ENCODE peak calls at places on chromosomes 12 and 14, in eight cellular contexts. A is heart left ventricle, L is Calu3, F is coronary artery, Y is H1, B is endothelial cell, C is AG04450, S is GM12865. R is an unnamed sample.

GRCh38 chr12:75041481-75041880 is 168.2 kb downstream of the KCNC2 start:
- DNase-seq in F (no peak), A (no peak), L (no peak), B (no peak), S (no peak), Y (no peak), C (no peak), R (no peak)

GRCh38 chr14:89416002-89416995 is 734 bp downstream of the FOXN3 start:
- DNase-seq in C (peak), S (peak), B (peak), Y (peak), A (peak), F (peak), L (peak), R (peak)

GRCh38 chr12:48388938-48389337 is 38.2 kb upstream of the ZNF641 start:
- DNase-seq in L (no peak), Y (no peak), F (no peak), S (no peak), B (no peak), A (no peak), C (no peak), R (no peak)

GRCh38 chr12:662541-663292 is 528 bp downstream of the NINJ2 start:
- DNase-seq in S (no peak), Y (no peak), C (no peak), F (no peak), A (no peak), L (no peak), B (no peak), R (peak)

GRCh38 chr12:54535474-54535873 is 13.9 kb upstream of the PDE1B start:
- DNase-seq in A (no peak), C (no peak), Y (no peak), F (no peak), L (no peak), S (no peak), B (no peak), R (no peak)

GRCh38 chr14:33404054-33404453 is 465.4 kb downstream of the NPAS3 start:
- DNase-seq in C (no peak), B (no peak), A (no peak), S (no peak), Y (no peak), L (no peak), F (no peak), R (peak)

GRCh38 chr12:50925342-50925651 is 27.0 kb upstream of the HIGD1C start:
- DNase-seq in L (no peak), A (no peak), F (no peak), B (no peak), S (peak), C (no peak), Y (no peak), R (no peak)

GRCh38 chr14:89813485-89814080 is 140.9 kb downstream of the EFCAB11 start:
- DNase-seq in C (peak), A (no peak), Y (peak), B (no peak), S (no peak), F (no peak), L (no peak), R (peak)

GRCh38 chr12:122944588-122944987 is 21.7 kb downstream of the ABCB9 start:
- DNase-seq in Y (no peak), S (no peak), B (no peak), L (peak), F (no peak), C (no peak), A (no peak), R (peak)

GRCh38 chr12:108729612-108730336 is 1.5 kb downstream of the CORO1C start:
- DNase-seq in F (no peak), S (no peak), B (no peak), A (no peak), Y (no peak), C (no peak), L (no peak), R (peak)

GRCh38 chr14:23568600-23569310 is 1.2 kb upstream of the AP1G2 start:
- DNase-seq in F (no peak), Y (no peak), S (no peak), B (peak), L (peak), C (no peak), A (no peak), R (peak)

GRCh38 chr14:104281768-104282301 is 143.4 kb downstream of the KIF26A start:
- DNase-seq in Y (no peak), A (peak), S (no peak), F (peak), B (no peak), L (no peak), C (no peak), R (no peak)

GRCh38 chr12:15001733-15002471 is 29.1 kb downstream of the PDE6H start:
- DNase-seq in C (no peak), F (no peak), Y (peak), B (peak), S (no peak), L (no peak), A (peak), R (peak)

GRCh38 chr12:113066806-113067400 is 10.4 kb downstream of the DTX1 start:
- DNase-seq in S (no peak), F (no peak), B (no peak), L (no peak), C (no peak), A (no peak), Y (no peak), R (no peak)

GRCh38 chr14:21923820-21924219 is 250.2 kb upstream of the OR4E1 start:
- DNase-seq in L (no peak), Y (no peak), B (no peak), F (no peak), S (peak), C (no peak), A (no peak), R (no peak)

GRCh38 chr12:104494137-104494815 is 37.5 kb downstream of the CHST11 start:
- DNase-seq in Y (no peak), S (no peak), B (no peak), L (no peak), F (no peak), A (no peak), C (no peak), R (peak)

GRCh38 chr12:694734-695503 is 31.7 kb upstream of the NINJ2 start:
- DNase-seq in F (no peak), S (no peak), Y (no peak), L (peak), C (no peak), B (no peak), A (no peak), R (peak)

GRCh38 chr12:66921151-66921550 is 242.3 kb upstream of the GRIP1 start:
- DNase-seq in F (no peak), B (no peak), S (no peak), Y (no peak), C (no peak), L (no peak), A (no peak), R (no peak)

GRCh38 chr12:66668311-66668710 is 10.6 kb downstream of the GRIP1 start:
- DNase-seq in B (no peak), S (no peak), C (no peak), A (no peak), L (no peak), Y (no peak), F (no peak), R (peak)

GRCh38 chr14:99462211-99462610 is 18.4 kb downstream of the SETD3 start:
- DNase-seq in S (no peak), C (no peak), A (no peak), F (no peak), B (no peak), L (no peak), Y (no peak), R (no peak)

GRCh38 chr14:61438860-61439765 is 117.7 kb downstream of the PRKCH start:
- DNase-seq in F (no peak), S (peak), A (peak), L (peak), B (peak), C (no peak), Y (no peak), R (peak)

GRCh38 chr12:95701722-95702418 is 88.7 kb downstream of the NTN4 start:
- DNase-seq in A (no peak), F (no peak), S (no peak), L (peak), Y (no peak), B (no peak), C (no peak), R (no peak)

GRCh38 chr14:88554458-88555286 is at the start of gene PTPN21:
- DNase-seq in Y (no peak), L (peak), F (peak), A (peak), C (no peak), S (no peak), B (peak), R (peak)

GRCh38 chr14:95065411-95065810 is 91.9 kb downstream of the DICER1 start:
- DNase-seq in F (peak), Y (no peak), B (no peak), C (no peak), L (no peak), A (no peak), S (no peak), R (no peak)

GRCh38 chr14:58717821-58718220 is 80.1 kb downstream of the DACT1 start:
- DNase-seq in S (no peak), L (no peak), F (no peak), Y (no peak), A (no peak), C (no peak), B (no peak), R (no peak)

GRCh38 chr14:82689948-82690347 is 1156.3 kb upstream of the SEL1L start:
- DNase-seq in Y (no peak), C (no peak), A (no peak), F (no peak), B (no peak), L (no peak), S (no peak), R (no peak)

GRCh38 chr12:76762556-76762955 is 1.4 kb upstream of the ZDHHC17 start:
- DNase-seq in A (no peak), F (no peak), Y (no peak), B (peak), C (no peak), S (no peak), L (no peak), R (no peak)

GRCh38 chr14:32225378-32225920 is 22.4 kb upstream of the RNU6-8 start:
- DNase-seq in L (no peak), A (no peak), F (no peak), C (no peak), Y (no peak), B (no peak), S (no peak), R (no peak)

DNA sequence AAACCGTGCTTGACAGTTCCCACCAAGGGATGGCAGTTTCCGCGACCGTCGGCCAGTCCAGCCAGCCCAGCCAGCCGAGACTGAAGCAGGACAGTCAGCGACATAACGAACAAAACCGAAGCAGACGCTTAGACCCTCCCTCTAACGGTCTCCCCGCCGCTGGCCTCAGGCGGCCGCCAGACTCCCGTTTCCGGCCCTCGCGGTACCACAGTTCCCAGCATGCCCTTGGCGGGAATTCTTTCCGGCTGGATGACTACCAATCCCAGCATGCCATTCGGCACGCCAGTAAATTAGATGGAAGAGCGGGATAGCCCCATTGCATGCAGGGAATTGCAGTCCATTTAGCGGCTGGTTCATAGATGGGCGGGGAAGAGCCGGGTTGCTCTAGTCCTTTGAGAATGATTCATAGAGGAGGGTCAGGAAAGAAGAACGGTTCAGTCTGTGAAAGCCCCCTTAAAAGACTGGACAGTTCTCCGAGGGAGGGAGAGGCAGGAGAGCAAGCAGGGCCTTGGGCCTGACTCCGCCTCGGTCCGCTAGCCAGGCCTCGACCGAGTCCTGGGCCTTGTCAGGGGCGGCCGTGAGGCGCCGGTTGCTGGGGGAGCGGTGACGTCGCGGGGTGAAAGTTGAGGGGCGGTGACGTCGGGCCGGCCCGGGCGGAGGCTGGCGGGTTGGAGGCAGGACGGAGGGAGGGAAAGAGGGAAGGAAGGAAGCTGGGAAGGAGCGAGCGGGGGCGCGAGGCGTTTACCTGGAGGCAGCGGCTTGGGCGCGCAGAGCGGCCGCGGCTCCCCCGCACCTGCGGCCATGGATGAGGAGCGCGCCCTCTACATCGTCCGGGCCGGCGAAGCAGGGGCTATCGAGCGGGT is at the start of gene RIC8B:
- DNase-seq in Y (peak), L (peak), A (peak), F (peak), S (peak), B (peak), C (peak), R (peak)
- TF ChIP-seq CTCF in Y (no peak), L (no peak), A (no peak), F (no peak), S (no peak), B (no peak), C (no peak), R (no peak)

DNA sequence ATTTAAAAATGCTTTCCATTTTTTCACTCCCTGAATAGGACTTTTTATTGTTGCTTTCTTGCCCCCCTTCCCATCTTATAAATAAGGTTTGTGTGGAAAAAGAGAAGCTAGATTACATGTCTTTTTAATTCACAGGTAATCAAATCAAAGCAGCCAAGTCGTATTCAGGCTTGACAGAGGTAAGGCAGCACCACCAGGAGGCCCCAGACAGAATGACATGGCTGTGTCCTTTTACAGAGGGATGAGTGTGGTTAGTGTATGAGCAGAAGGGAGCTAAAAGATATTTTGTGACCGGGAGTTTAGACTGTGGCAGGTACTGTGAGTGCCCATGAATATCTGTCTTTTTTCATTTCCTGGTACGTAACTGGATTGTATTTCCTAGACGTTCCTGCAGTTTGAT is 596.1 kb downstream of the ETNK1 start:
- DNase-seq in C (no peak), F (no peak), S (no peak), A (no peak), Y (no peak), B (peak), L (peak), R (peak)
- TF ChIP-seq CTCF in C (peak), F (no peak), S (no peak), A (peak), Y (peak), B (no peak), L (peak), R (peak)

DNA sequence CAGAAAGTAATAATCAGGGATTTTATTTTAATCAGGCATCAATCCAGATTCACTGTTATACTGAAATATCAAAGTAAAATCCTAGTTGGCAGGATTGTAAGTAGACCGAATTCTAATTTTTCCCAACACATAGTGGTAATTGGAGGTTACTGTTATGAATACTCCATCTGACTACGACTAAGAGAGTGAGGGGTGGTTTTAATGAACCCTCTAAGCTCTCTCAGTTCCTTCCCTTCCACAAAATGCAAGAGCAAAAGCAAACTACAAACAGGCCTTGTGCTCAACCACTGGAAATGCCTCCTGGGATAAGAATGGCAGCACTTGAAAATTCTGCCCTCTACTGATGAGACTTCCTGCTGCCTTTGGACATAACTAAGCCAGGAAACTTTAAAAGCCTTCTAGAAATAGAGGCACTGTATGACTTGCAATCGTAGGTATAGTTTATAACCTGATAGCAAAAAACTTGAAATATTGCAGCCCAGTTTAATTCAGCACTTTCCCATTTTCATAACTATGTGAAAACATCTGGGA is 184.8 kb downstream of the SLC16A7 start:
- DNase-seq in B (peak), L (peak), C (no peak), S (peak), Y (peak), F (no peak), A (no peak), R (peak)
- TF ChIP-seq CTCF in B (no peak), L (peak), C (peak), S (peak), Y (peak), F (no peak), A (peak), R (peak)

GRCh38 chr12:116238149-116238548 is 39.3 kb downstream of the MED13L start:
- DNase-seq in S (no peak), F (no peak), Y (no peak), A (no peak), L (no peak), B (no peak), C (no peak), R (no peak)
- TF ChIP-seq CTCF in S (no peak), F (no peak), Y (no peak), A (no peak), L (no peak), B (no peak), C (no peak), R (no peak)

DNA sequence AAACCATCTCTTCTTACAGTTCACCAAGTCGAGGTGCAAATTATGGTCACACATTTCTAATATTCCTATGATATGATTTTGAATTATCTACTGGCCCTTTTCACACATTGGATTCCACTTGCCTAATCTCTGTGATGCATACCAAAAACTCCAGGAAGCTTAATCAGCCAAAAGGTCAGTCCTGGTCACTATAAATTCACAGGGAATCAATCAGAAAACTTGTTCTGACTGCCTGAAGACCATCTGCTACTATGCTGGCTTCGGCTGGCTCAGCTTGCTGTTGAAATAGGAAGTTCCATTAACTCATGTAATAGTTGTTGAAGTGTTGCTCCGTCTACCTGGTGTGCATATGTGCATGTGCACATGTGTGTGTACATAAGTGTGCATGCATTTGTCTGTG is 142.8 kb upstream of the FLRT2 start:
- DNase-seq in S (no peak), F (no peak), C (no peak), L (no peak), B (no peak), Y (no peak), A (no peak), R (peak)
- TF ChIP-seq CTCF in S (no peak), F (no peak), C (no peak), L (no peak), B (no peak), Y (no peak), A (no peak), R (no peak)

GRCh38 chr12:4069046-4070010 is 196.1 kb upstream of the PARP11 start:
- DNase-seq in B (no peak), Y (no peak), S (peak), C (no peak), A (no peak), L (no peak), F (no peak), R (peak)
- TF ChIP-seq CTCF in B (no peak), Y (no peak), S (no peak), C (no peak), A (no peak), L (no peak), F (no peak), R (no peak)

GRCh38 chr12:57487597-57488396 is at the start of gene MARS1:
- DNase-seq in L (peak), Y (peak), B (peak), C (peak), A (peak), S (peak), F (peak), R (peak)
- TF ChIP-seq CTCF in L (no peak), Y (peak), B (no peak), C (no peak), A (no peak), S (no peak), F (no peak), R (no peak)

DNA sequence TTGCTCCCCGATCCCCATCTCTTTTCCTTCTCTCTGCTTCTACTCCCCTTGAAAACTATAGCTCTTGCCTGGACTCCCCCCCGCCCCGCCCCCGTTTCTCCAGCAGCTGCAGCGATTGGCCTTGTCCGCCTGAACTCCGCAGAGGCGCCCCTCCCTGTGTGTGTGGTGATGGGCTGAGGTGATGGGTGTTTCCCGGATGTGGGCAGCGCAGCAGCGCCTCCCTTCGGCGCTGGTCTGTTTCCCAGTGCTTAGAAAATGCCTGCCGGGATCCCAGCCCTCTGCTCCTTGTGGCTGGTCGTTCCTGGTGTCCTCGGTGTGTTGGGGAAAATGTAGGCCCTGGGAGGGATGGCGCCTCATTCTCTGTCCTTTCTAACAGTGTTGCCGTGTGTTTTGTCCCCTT is 43.3 kb downstream of the GALNT8 start:
- DNase-seq in L (peak), C (no peak), Y (peak), S (no peak), F (no peak), A (no peak), B (peak), R (peak)
- TF ChIP-seq CTCF in L (no peak), C (no peak), Y (peak), S (no peak), F (no peak), A (no peak), B (no peak), R (peak)

GRCh38 chr14:68677476-68677875 is 115.4 kb downstream of the ZFP36L1 start:
- DNase-seq in S (no peak), B (no peak), A (no peak), Y (no peak), F (no peak), C (no peak), L (no peak), R (no peak)

GRCh38 chr14:68677901-68678300 is 115.0 kb downstream of the ZFP36L1 start:
- DNase-seq in F (no peak), L (no peak), S (no peak), C (no peak), A (no peak), Y (no peak), B (no peak), R (no peak)

GRCh38 chr14:68674538-68675232 is 118.2 kb downstream of the ZFP36L1 start:
- DNase-seq in S (no peak), A (no peak), B (no peak), L (no peak), Y (no peak), C (no peak), F (no peak), R (no peak)

GRCh38 chr14:68675233-68675577 is 117.7 kb downstream of the ZFP36L1 start:
- DNase-seq in C (no peak), F (no peak), B (no peak), S (no peak), Y (no peak), L (no peak), A (no peak), R (no peak)

DNA sequence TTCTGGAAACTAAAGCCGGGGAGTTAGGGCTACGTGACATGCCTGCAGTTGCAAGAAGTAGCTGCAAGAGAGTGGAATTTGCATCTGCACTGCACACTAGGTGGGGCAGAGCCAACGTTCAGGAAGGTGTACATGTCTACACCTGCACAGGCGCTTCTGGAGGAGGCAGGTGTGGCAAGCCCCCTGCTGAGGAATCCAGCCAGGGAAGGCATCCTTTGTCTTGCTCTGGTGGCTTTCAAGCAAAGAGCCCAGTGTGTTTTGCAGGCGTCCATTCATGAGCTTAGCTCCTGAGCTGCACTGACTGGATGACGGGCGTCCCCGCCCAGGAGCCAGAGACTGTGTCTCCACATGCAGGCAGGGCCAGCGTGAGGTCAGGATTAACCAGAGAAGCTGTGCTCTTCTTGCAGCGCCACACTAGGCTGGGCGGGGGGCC is 116.3 kb downstream of the ZFP36L1 start:
- DNase-seq in S (no peak), L (no peak), Y (no peak), A (no peak), F (no peak), B (no peak), C (no peak), R (no peak)
- TF ChIP-seq CTCF in S (no peak), L (no peak), Y (no peak), A (no peak), F (no peak), B (no peak), C (no peak), R (no peak)

R was measured in choroid plexus epithelial cell.